ENCODE peak calls at places on chromosomes 7 and 10, in seven cellular contexts. P is H9, T is neuronal stem cell, Y is IMR-90, R is mesendoderm, C is H1, J is mesenchymal stem cell. M is an unnamed sample.

GRCh38 chr7:98470131-98470985 is 69.5 kb upstream of the BAIAP2L1 start:
- DNase-seq in R (peak), P (peak), T (peak), Y (no peak), C (peak), J (no peak), M (peak)

GRCh38 chr7:77791336-77791735 is 6.9 kb downstream of the TMEM60 start:
- DNase-seq in R (peak), P (no peak), C (no peak), T (no peak), Y (no peak), J (peak), M (no peak)

GRCh38 chr10:62373995-62374861 is at the start of gene ZNF365:
- DNase-seq in C (no peak), R (peak), Y (peak), T (peak), J (peak), P (peak), M (no peak)

GRCh38 chr10:85524001-85524400 is 842.6 kb downstream of the GRID1 start:
- DNase-seq in Y (no peak), P (no peak), J (peak), R (no peak), T (no peak), C (no peak), M (no peak)

GRCh38 chr10:111522141-111522540 is 445.3 kb downstream of the ADRA2A start:
- DNase-seq in Y (no peak), J (no peak), P (no peak), C (no peak), T (no peak), R (no peak), M (no peak)

GRCh38 chr10:120824864-120825263 is 26.3 kb upstream of the WDR11 start:
- DNase-seq in J (no peak), P (peak), R (peak), Y (no peak), C (no peak), T (peak), M (peak)

GRCh38 chr10:124290095-124290795 is 128.5 kb downstream of the OAT start:
- DNase-seq in P (peak), C (no peak), T (no peak), Y (peak), J (peak), R (peak), M (peak)

GRCh38 chr7:23220690-23221305 is 25.8 kb upstream of the GPNMB start:
- DNase-seq in J (no peak), Y (no peak), P (no peak), C (no peak), T (no peak), R (no peak), M (no peak)

GRCh38 chr7:129947701-129948100 is 5.1 kb downstream of the UBE2H start:
- DNase-seq in P (no peak), J (peak), C (no peak), Y (no peak), T (no peak), R (no peak), M (peak)

GRCh38 chr10:56346845-56347415 is 14.1 kb downstream of the ZWINT start:
- DNase-seq in P (no peak), Y (peak), T (no peak), J (peak), R (no peak), C (no peak), M (no peak)

GRCh38 chr10:28291881-28292297 is 11.0 kb downstream of the MPP7 start:
- DNase-seq in J (peak), P (no peak), Y (peak), C (no peak), R (no peak), T (no peak), M (peak)

GRCh38 chr10:129467346-129468119 is 492 bp downstream of the MGMT start:
- DNase-seq in R (no peak), Y (peak), P (no peak), T (no peak), J (peak), C (no peak), M (no peak)

GRCh38 chr7:20075415-20075814 is 141.8 kb downstream of the MACC1 start:
- DNase-seq in J (no peak), R (no peak), C (no peak), Y (no peak), T (no peak), P (no peak), M (no peak)

GRCh38 chr10:110859206-110859946 is 12.4 kb upstream of the PDCD4 start:
- DNase-seq in J (no peak), R (no peak), Y (no peak), C (no peak), P (no peak), T (no peak), M (no peak)

GRCh38 chr10:132189016-132189415 is 2.3 kb downstream of the DPYSL4 start:
- DNase-seq in P (no peak), C (no peak), R (no peak), Y (no peak), T (no peak), J (no peak), M (no peak)

GRCh38 chr10:114081911-114082583 is 38.4 kb downstream of the ADRB1 start:
- DNase-seq in R (no peak), C (no peak), J (no peak), T (no peak), P (no peak), Y (no peak), M (no peak)

GRCh38 chr7:114160925-114161324 is 242.1 kb upstream of the PPP1R3A start:
- DNase-seq in P (no peak), C (no peak), Y (no peak), R (no peak), J (no peak), T (no peak), M (no peak)

GRCh38 chr7:106679153-106679931 is 18.4 kb upstream of the CCDC71L start:
- DNase-seq in P (no peak), Y (peak), J (peak), C (no peak), R (peak), T (no peak), M (peak)

GRCh38 chr7:55980266-55980665 is 15.9 kb downstream of the NIPSNAP2 start:
- DNase-seq in T (no peak), J (no peak), C (no peak), P (no peak), R (no peak), Y (no peak), M (no peak)

GRCh38 chr7:93018666-93019065 is 99.1 kb downstream of the SAMD9 start:
- DNase-seq in C (no peak), Y (peak), R (no peak), J (peak), T (no peak), P (no peak), M (no peak)

GRCh38 chr7:45708046-45708950 is 134.1 kb downstream of the ADCY1 start:
- DNase-seq in J (no peak), T (no peak), C (no peak), Y (no peak), P (no peak), R (no peak), M (no peak)

GRCh38 chr10:128024426-128024825 is 101.8 kb downstream of the MKI67 start:
- DNase-seq in P (no peak), R (no peak), C (no peak), T (no peak), J (no peak), Y (no peak), M (no peak)

GRCh38 chr7:137120690-137121089 is 222.8 kb downstream of the PTN start:
- DNase-seq in T (no peak), R (no peak), Y (no peak), P (no peak), J (no peak), C (no peak), M (no peak)

GRCh38 chr7:139648941-139649425 is 125.5 kb downstream of the CLEC2L start:
- DNase-seq in T (no peak), J (no peak), C (no peak), Y (no peak), R (no peak), P (no peak), M (no peak)

GRCh38 chr7:42550706-42551470 is 313.9 kb upstream of the GLI3 start:
- DNase-seq in J (no peak), Y (no peak), P (no peak), C (no peak), T (no peak), R (no peak), M (no peak)

GRCh38 chr7:6175642-6176041 is 96.8 kb downstream of the CYTH3 start:
- DNase-seq in J (peak), R (no peak), P (no peak), C (no peak), T (no peak), Y (peak), M (peak)

GRCh38 chr10:29304259-29305030 is 15.6 kb downstream of the LYZL1 start:
- DNase-seq in Y (peak), P (peak), T (peak), C (peak), J (peak), R (peak), M (peak)

GRCh38 chr7:99078416-99078815 is 65.5 kb downstream of the SMURF1 start:
- DNase-seq in C (no peak), T (no peak), R (no peak), J (no peak), P (no peak), Y (no peak), M (no peak)

GRCh38 chr10:79229830-79230562 is 117.3 kb upstream of the PPIF start:
- DNase-seq in C (no peak), R (peak), J (peak), Y (peak), T (peak), P (peak), M (no peak)

GRCh38 chr7:133571066-133571465 is 318.2 kb downstream of the EXOC4 start:
- DNase-seq in J (no peak), C (no peak), Y (no peak), R (no peak), T (no peak), P (no peak), M (no peak)

GRCh38 chr7:100053201-100053600 is 3.6 kb downstream of the ZSCAN21 start:
- DNase-seq in C (no peak), Y (peak), P (no peak), R (peak), J (peak), T (no peak), M (peak)

GRCh38 chr10:74824184-74825032 is 2.0 kb upstream of the KAT6B start:
- DNase-seq in R (no peak), T (no peak), J (no peak), P (peak), Y (no peak), C (no peak), M (no peak)

GRCh38 chr7:87926581-87927461 is 7.2 kb upstream of the ADAM22 start:
- DNase-seq in Y (no peak), T (no peak), R (peak), J (peak), P (peak), C (peak), M (no peak)

GRCh38 chr10:98267894-98268693 is at the start of gene LOXL4:
- DNase-seq in Y (no peak), P (no peak), C (no peak), T (peak), R (no peak), J (peak), M (no peak)

GRCh38 chr10:130756651-130757050 is 554.9 kb downstream of the TCERG1L start:
- DNase-seq in J (no peak), P (no peak), C (no peak), T (no peak), Y (no peak), R (no peak), M (no peak)

GRCh38 chr10:130757271-130757670 is 554.2 kb downstream of the TCERG1L start:
- DNase-seq in T (no peak), C (no peak), R (no peak), P (no peak), Y (no peak), J (no peak), M (no peak)

GRCh38 chr10:130757821-130758489 is 553.6 kb downstream of the TCERG1L start:
- DNase-seq in P (no peak), R (no peak), J (no peak), Y (no peak), C (no peak), T (no peak), M (peak)

GRCh38 chr10:130761032-130761575 is 550.4 kb downstream of the TCERG1L start:
- DNase-seq in C (no peak), J (no peak), R (no peak), P (no peak), T (no peak), Y (no peak), M (no peak)

GRCh38 chr10:130758529-130758928 is 553.0 kb downstream of the TCERG1L start:
- DNase-seq in C (no peak), T (no peak), R (no peak), P (no peak), Y (no peak), J (no peak), M (no peak)
- H3K18ac ChIP-seq in C (no peak), T (no peak), R (no peak), P (no peak), Y (no peak), J (no peak), M (no peak)

GRCh38 chr7:116561697-116562483 is 37.1 kb downstream of the CAV1 start:
- DNase-seq in Y (peak), T (no peak), J (no peak), P (no peak), R (no peak), C (no peak), M (no peak)
- H2BK120ac ChIP-seq in Y (no peak), T (no peak), J (no peak), P (no peak), R (no peak), C (no peak), M (no peak)

GRCh38 chr10:94264085-94264484 is 98.7 kb downstream of the NOC3L start:
- DNase-seq in P (no peak), Y (no peak), C (no peak), R (no peak), J (no peak), T (no peak), M (no peak)
- H2AK5ac ChIP-seq in P (no peak), Y (no peak), C (no peak), R (no peak), J (no peak), T (no peak), M (no peak)

GRCh38 chr7:152462995-152463713 is 27.4 kb upstream of the KMT2C start:
- DNase-seq in T (peak), C (no peak), P (no peak), J (peak), Y (peak), R (peak), M (peak)

GRCh38 chr7:152467225-152467624 is 31.4 kb upstream of the KMT2C start:
- DNase-seq in C (no peak), Y (no peak), P (no peak), T (no peak), J (no peak), R (no peak), M (no peak)

GRCh38 chr7:152464312-152465117 is 28.7 kb upstream of the KMT2C start:
- DNase-seq in J (peak), C (no peak), P (peak), Y (peak), R (peak), T (peak), M (peak)

GRCh38 chr7:152463714-152464311 is 28.0 kb upstream of the KMT2C start:
- DNase-seq in T (peak), C (peak), R (peak), Y (peak), P (peak), J (peak), M (peak)

GRCh38 chr7:152465118-152465387 is 29.2 kb upstream of the KMT2C start:
- DNase-seq in Y (no peak), P (no peak), J (no peak), R (no peak), C (no peak), T (no peak), M (no peak)
- H3K18ac ChIP-seq in Y (no peak), P (no peak), J (no peak), R (no peak), C (no peak), T (no peak), M (no peak)

DNA sequence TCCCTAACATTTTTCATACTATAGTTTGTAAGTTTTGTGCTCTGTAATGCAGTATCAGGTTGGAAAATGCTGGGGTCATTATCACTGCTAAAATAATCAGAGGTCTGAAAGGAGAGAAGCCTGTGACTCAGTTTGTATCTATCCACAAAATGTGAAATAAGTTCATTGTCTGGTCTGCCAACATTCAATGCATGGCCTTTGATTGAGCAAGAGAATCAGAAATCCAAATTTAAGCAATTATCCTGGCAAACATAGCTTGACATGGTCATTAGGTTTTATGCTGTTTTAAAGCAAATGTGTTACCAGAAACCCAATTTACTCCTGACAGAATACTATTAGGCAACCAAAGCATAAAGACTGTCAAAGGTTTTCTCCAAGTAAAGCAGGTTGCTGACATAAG is 709.7 kb upstream of the SEMA3D start:
- DNase-seq in Y (no peak), C (no peak), T (no peak), R (no peak), J (no peak), P (no peak), M (peak)
- H2BK120ac ChIP-seq in Y (no peak), C (no peak), T (no peak), R (no peak), J (no peak), P (no peak), M (no peak)